ENCODE peak calls at places on chromosomes 5 and 9, in six cellular contexts. X is GM23338, M is hepatocyte, O is thoracic aorta, J is breast epithelium, T is HepG2. H is an unnamed sample.

GRCh38 chr5:162268694-162269481 is 201.3 kb downstream of the GABRG2 start:
- DNase-seq in X (no peak), J (no peak), O (no peak), M (no peak), T (no peak), H (no peak)

GRCh38 chr5:170523129-170523497 is 19.3 kb downstream of the KCNIP1 start:
- DNase-seq in M (no peak), J (no peak), X (no peak), T (no peak), O (no peak), H (no peak)

GRCh38 chr5:107863125-107863524 is 192.4 kb upstream of the EFNA5 start:
- DNase-seq in T (no peak), J (no peak), M (no peak), X (no peak), O (no peak), H (no peak)

GRCh38 chr5:117623042-117623815 is 1048.6 kb upstream of the SEMA6A start:
- DNase-seq in T (no peak), O (no peak), J (no peak), M (peak; percentile 6), X (no peak), H (no peak)

GRCh38 chr5:1792842-1793266 is 6.8 kb downstream of the MRPL36 start:
- DNase-seq in O (no peak), J (peak; percentile 28), X (no peak), T (no peak), M (no peak), H (no peak)

GRCh38 chr5:65141487-65141886 is 340.2 kb downstream of the ADAMTS6 start:
- DNase-seq in O (no peak), X (no peak), M (no peak), T (no peak), J (no peak), H (no peak)

GRCh38 chr5:13763719-13764118 is 180.8 kb downstream of the DNAH5 start:
- DNase-seq in T (no peak), X (no peak), M (no peak), O (no peak), J (no peak), H (no peak)

GRCh38 chr9:124222109-124222508 is 35.6 kb upstream of the NEK6 start:
- DNase-seq in J (peak; percentile 35), M (no peak), X (no peak), T (no peak), O (no peak), H (no peak)

GRCh38 chr5:59040007-59040803 is 457.3 kb downstream of the RAB3C start:
- DNase-seq in O (no peak), X (peak; percentile 9), M (no peak), T (no peak), J (no peak), H (no peak)

GRCh38 chr9:114411452-114411851 is 23.7 kb upstream of the AKNA start:
- DNase-seq in M (no peak), X (peak; percentile 43), O (no peak), T (no peak), J (no peak), H (no peak)

GRCh38 chr9:87525546-87526303 is 28.1 kb downstream of the DAPK1 start:
- DNase-seq in O (no peak), T (no peak), M (no peak), J (no peak), X (no peak), H (no peak)

GRCh38 chr9:94668424-94668916 is 29.2 kb upstream of the FBP1 start:
- DNase-seq in X (no peak), O (no peak), T (no peak), M (no peak), J (no peak), H (no peak)

GRCh38 chr5:126938461-126938860 is 91.9 kb downstream of the MARCHF3 start:
- DNase-seq in T (no peak), X (no peak), O (no peak), M (no peak), J (no peak), H (no peak)

GRCh38 chr5:23208959-23209431 is 298.4 kb upstream of the PRDM9 start:
- DNase-seq in T (peak; percentile 39), O (no peak), X (peak; percentile 93), J (no peak), M (peak; percentile 86), H (no peak)

GRCh38 chr5:32794086-32794485 is 83.0 kb downstream of the NPR3 start:
- DNase-seq in X (peak; percentile 32), J (no peak), O (no peak), T (peak; percentile 13), M (no peak), H (no peak)

GRCh38 chr5:124583469-124584350 is 162.7 kb downstream of the ZNF608 start:
- DNase-seq in M (peak; percentile 56), J (no peak), T (peak; percentile 65), X (no peak), O (no peak), H (no peak)

GRCh38 chr9:129225815-129226214 is 47.8 kb upstream of the IER5L start:
- DNase-seq in M (peak; percentile 86), T (no peak), J (no peak), X (peak; percentile 84), O (no peak), H (no peak)

GRCh38 chr5:93245226-93245625 is 335.8 kb downstream of the NR2F1-AS1 start:
- DNase-seq in M (no peak), O (no peak), X (no peak), J (no peak), T (no peak), H (no peak)

GRCh38 chr5:93247126-93247525 is 333.9 kb downstream of the NR2F1-AS1 start:
- DNase-seq in J (no peak), T (no peak), O (no peak), X (peak; percentile 45), M (no peak), H (no peak)

GRCh38 chr5:93249651-93250289 is 331.2 kb downstream of the NR2F1-AS1 start:
- DNase-seq in T (no peak), M (no peak), X (no peak), J (no peak), O (no peak), H (no peak)

GRCh38 chr5:93243481-93243880 is 337.5 kb downstream of the NR2F1-AS1 start:
- DNase-seq in T (no peak), M (no peak), J (no peak), O (no peak), X (no peak), H (no peak)

DNA sequence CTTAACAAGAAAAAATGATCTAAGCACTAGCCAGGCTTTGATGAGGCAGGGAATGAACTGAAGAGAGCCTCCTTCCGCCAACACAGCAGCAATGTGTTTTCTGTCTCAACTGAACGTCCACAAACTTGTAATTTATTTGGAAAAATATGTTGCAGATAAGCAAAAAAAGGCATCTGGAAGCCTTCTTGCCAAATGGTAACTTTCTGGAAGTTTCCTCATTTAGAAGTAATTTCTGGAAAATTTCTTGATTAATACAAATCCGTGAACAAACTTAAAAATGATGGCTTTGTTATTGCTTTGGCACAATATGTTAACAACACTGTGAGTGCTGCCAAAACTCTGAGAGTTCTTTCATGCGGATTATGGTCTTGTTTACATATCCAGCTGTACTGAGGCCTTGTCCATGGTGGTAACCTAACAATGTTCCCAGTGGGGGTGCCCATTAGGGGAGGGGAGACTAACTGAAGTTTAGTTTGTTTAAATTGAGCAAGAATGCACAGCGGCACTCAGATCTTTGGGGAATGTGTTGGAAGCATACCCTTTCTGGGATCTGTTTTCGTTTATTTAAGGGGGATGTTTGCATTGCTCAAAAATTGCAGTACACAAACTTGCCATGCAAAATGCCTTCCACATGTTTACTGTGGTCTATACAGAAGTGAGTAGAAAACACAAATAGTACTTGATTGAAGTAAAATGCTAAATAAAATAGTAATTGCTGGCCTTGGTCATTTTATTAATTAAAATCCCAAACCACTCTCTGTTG is 334.7 kb downstream of the NR2F1-AS1 start:
- DNase-seq in T (peak; percentile 100), O (no peak), M (peak; percentile 54), J (no peak), X (peak; percentile 34), H (no peak)
- H3K27ac ChIP-seq in T (peak overlapping the region; percentile 88), O (no peak overlapping the region), M (peak overlapping the region; percentile 75), J (peak overlapping the region; percentile 60), X (no peak overlapping the region), H (peak overlapping the region; percentile 27)

DNA sequence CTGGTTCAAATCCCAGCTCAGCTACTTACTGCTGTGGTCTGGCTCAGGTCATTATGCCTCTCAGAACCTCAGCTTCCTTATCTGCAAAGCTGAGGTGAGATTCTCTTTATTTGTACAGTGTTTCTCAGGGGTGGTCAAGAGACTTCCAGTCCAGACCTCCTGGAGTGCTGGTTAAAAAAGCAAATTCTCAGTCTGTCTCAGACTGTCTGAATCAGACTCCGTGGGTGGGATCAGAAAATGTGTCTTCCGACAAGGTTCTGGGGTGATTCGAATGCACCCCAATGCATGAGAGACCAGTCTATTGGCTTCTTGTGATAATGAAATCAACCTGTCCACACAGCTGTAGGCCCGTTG is 137.7 kb upstream of the SMIM23 start:
- DNase-seq in O (no peak), X (no peak), M (no peak), T (no peak), J (no peak), H (no peak)
- H3K4me3 ChIP-seq in O (no peak overlapping the region), X (no peak overlapping the region), M (no peak overlapping the region), T (no peak overlapping the region), J (no peak overlapping the region), H (no peak overlapping the region)

DNA sequence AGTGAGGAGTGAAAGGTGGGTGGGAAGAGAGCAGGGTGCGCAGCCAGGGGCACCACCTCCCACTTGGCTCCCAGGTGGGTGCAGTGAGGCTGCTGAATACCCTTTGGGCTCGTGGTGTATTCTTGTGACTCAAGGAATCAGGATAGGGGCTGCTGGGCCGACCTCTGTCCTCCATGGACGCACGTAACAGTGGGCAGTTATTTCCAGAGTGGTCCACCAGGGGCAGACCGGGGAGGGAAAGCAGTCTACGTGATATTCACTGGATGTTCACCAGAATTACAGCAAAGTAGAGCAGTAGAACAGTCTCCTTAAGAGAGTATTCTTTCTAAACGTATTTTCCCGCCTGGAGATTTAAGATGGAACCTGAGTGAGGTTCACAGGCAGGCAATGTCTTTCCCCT is 88.5 kb downstream of the SYK start:
- DNase-seq in T (peak; percentile 10), J (no peak), X (peak; percentile 60), O (no peak), M (no peak), H (no peak)
- TF ChIP-seq CTCF in T (peak; percentile 7), J (no peak), X (peak; percentile 35), O (no peak), M (no peak), H (no peak)

GRCh38 chr5:175876107-175876506 is 4.7 kb downstream of the CPLX2 start:
- DNase-seq in O (no peak), X (no peak), J (no peak), M (no peak), T (no peak), H (no peak)

GRCh38 chr5:175870820-175871447 is 444 bp upstream of the CPLX2 start:
- DNase-seq in X (peak; percentile 40), T (no peak), J (no peak), O (no peak), M (no peak), H (no peak)

GRCh38 chr5:175872287-175873089 is 1.1 kb downstream of the CPLX2 start:
- DNase-seq in T (peak; percentile 50), O (no peak), X (peak; percentile 65), M (no peak), J (no peak), H (no peak)

GRCh38 chr5:175874462-175875139 is 3.2 kb downstream of the CPLX2 start:
- DNase-seq in J (no peak), O (no peak), M (no peak), X (peak; percentile 17), T (peak; percentile 50), H (no peak)

GRCh38 chr5:175873090-175873454 is 1.7 kb downstream of the CPLX2 start:
- DNase-seq in T (peak; percentile 37), J (no peak), O (no peak), X (peak; percentile 79), M (peak; percentile 18), H (no peak)
- H3K27ac ChIP-seq in T (no peak overlapping the region), J (no peak overlapping the region), O (no peak overlapping the region), X (no peak overlapping the region), M (no peak overlapping the region), H (no peak overlapping the region)

H was measured in coronary artery.